ENCODE peak calls at places on chromosomes 3 and 15, in six cellular contexts. One of them, this sample, is unnamed. For H3K4me1, the result is how much of the 10 kb centered on the place peaks cover.

GRCh38 chr3:139313921-139314320 is 29.9 kb upstream of the MRPS22 start:
- DNase-seq in GM23338: no peak
- DNase-seq in IMR-90: no peak
- DNase-seq in lung: no peak
- DNase-seq in endodermal cell: no peak
- DNase-seq in tibial artery: no peak
- DNase-seq in this sample: no peak

GRCh38 chr15:101078669-101079323 is 159.6 kb downstream of the LRRK1 start:
- DNase-seq in endodermal cell: peak
- DNase-seq in lung: no peak
- DNase-seq in GM23338: no peak
- DNase-seq in tibial artery: no peak
- DNase-seq in IMR-90: no peak
- DNase-seq in this sample: no peak

GRCh38 chr3:126552688-126553283 is 5.9 kb downstream of the C3orf22 start:
- DNase-seq in IMR-90: no peak
- DNase-seq in lung: no peak
- DNase-seq in GM23338: no peak
- DNase-seq in endodermal cell: peak
- DNase-seq in tibial artery: peak
- DNase-seq in this sample: no peak

GRCh38 chr15:50907866-50908208 is 646 bp upstream of the AP4E1 start:
- DNase-seq in IMR-90: peak
- DNase-seq in tibial artery: no peak
- DNase-seq in lung: peak
- DNase-seq in endodermal cell: peak
- DNase-seq in GM23338: peak
- DNase-seq in this sample: no peak

GRCh38 chr3:40336101-40336500 is 26.6 kb downstream of the EIF1B start:
- DNase-seq in IMR-90: no peak
- DNase-seq in GM23338: no peak
- DNase-seq in endodermal cell: no peak
- DNase-seq in tibial artery: no peak
- DNase-seq in lung: no peak
- DNase-seq in this sample: no peak

GRCh38 chr3:188164248-188164687 is 10.3 kb downstream of the LPP start:
- DNase-seq in tibial artery: no peak
- DNase-seq in IMR-90: no peak
- DNase-seq in GM23338: no peak
- DNase-seq in lung: no peak
- DNase-seq in endodermal cell: no peak
- DNase-seq in this sample: no peak

GRCh38 chr3:78659386-78659987 is 1108.3 kb downstream of the ROBO1 start:
- DNase-seq in IMR-90: peak
- DNase-seq in endodermal cell: no peak
- DNase-seq in GM23338: peak
- DNase-seq in lung: no peak
- DNase-seq in tibial artery: no peak
- DNase-seq in this sample: peak

GRCh38 chr3:179304605-179305004 is 18.2 kb upstream of the ZNF639 start:
- DNase-seq in lung: no peak
- DNase-seq in tibial artery: no peak
- DNase-seq in GM23338: no peak
- DNase-seq in IMR-90: no peak
- DNase-seq in endodermal cell: no peak
- DNase-seq in this sample: no peak

GRCh38 chr3:111863942-111864341 is 4.9 kb downstream of the PHLDB2 start:
- DNase-seq in endodermal cell: no peak
- DNase-seq in lung: no peak
- DNase-seq in GM23338: no peak
- DNase-seq in IMR-90: peak
- DNase-seq in tibial artery: no peak
- DNase-seq in this sample: no peak

GRCh38 chr3:30677347-30677685 is 70.9 kb downstream of the TGFBR2 start:
- DNase-seq in tibial artery: no peak
- DNase-seq in GM23338: no peak
- DNase-seq in IMR-90: no peak
- DNase-seq in lung: no peak
- DNase-seq in endodermal cell: no peak
- DNase-seq in this sample: no peak

GRCh38 chr3:56957520-56957919 is 102.9 kb upstream of the SPATA12 start:
- DNase-seq in IMR-90: no peak
- DNase-seq in GM23338: no peak
- DNase-seq in tibial artery: no peak
- DNase-seq in endodermal cell: no peak
- DNase-seq in lung: no peak
- DNase-seq in this sample: no peak

GRCh38 chr15:43893956-43894355 is 67.2 kb downstream of the WDR76 start:
- DNase-seq in lung: no peak
- DNase-seq in tibial artery: no peak
- DNase-seq in endodermal cell: no peak
- DNase-seq in IMR-90: no peak
- DNase-seq in GM23338: no peak
- DNase-seq in this sample: no peak

GRCh38 chr15:73996939-73997338 is 2.4 kb downstream of the PML start:
- DNase-seq in GM23338: peak
- DNase-seq in endodermal cell: no peak
- DNase-seq in IMR-90: no peak
- DNase-seq in lung: no peak
- DNase-seq in tibial artery: no peak
- DNase-seq in this sample: no peak

GRCh38 chr15:48828906-48829305 is 18.0 kb upstream of the CEP152 start:
- DNase-seq in tibial artery: no peak
- DNase-seq in lung: no peak
- DNase-seq in GM23338: no peak
- DNase-seq in endodermal cell: no peak
- DNase-seq in IMR-90: no peak
- DNase-seq in this sample: no peak

GRCh38 chr15:89399390-89400120 is 64.9 kb upstream of the POLG start:
- DNase-seq in tibial artery: no peak
- DNase-seq in IMR-90: no peak
- DNase-seq in GM23338: peak
- DNase-seq in endodermal cell: peak
- DNase-seq in lung: no peak
- DNase-seq in this sample: no peak

GRCh38 chr15:93151488-93151887 is 62.5 kb upstream of the RGMA start:
- DNase-seq in IMR-90: no peak
- DNase-seq in tibial artery: no peak
- DNase-seq in GM23338: no peak
- DNase-seq in endodermal cell: no peak
- DNase-seq in lung: no peak
- DNase-seq in this sample: no peak

GRCh38 chr3:138070006-138070405 is 45.4 kb downstream of the DZIP1L start:
- DNase-seq in IMR-90: no peak
- DNase-seq in lung: no peak
- DNase-seq in tibial artery: no peak
- DNase-seq in endodermal cell: no peak
- DNase-seq in GM23338: no peak
- DNase-seq in this sample: no peak

GRCh38 chr3:12947504-12948369 is 106.4 kb upstream of the RPL32 start:
- DNase-seq in lung: peak
- DNase-seq in IMR-90: peak
- DNase-seq in tibial artery: no peak
- DNase-seq in GM23338: peak
- DNase-seq in endodermal cell: peak
- DNase-seq in this sample: no peak

GRCh38 chr15:76245072-76245610 is 66.1 kb downstream of the ETFA start:
- DNase-seq in lung: no peak
- DNase-seq in tibial artery: no peak
- DNase-seq in GM23338: no peak
- DNase-seq in IMR-90: no peak
- DNase-seq in endodermal cell: no peak
- DNase-seq in this sample: no peak

DNA sequence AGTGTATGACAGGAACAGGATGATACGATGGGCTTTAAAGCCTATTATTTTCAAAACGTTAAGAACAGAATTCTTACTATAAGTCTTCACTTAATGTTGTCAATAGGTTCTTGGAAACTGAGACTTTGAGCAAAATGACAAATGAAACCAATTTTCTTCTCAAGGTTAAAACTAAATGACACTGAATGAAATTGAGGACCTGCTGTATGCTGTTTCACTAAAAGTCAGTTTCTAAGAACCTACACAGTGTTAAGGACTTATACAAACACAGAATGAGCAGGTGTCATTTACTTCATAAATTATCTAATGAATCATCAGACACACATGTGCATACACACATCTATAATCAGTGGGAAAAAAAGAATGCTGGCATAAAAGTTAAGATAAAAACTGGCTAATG is 106.9 kb downstream of the RFTN1 start:
- DNase-seq in IMR-90: no peak
- DNase-seq in tibial artery: no peak
- DNase-seq in endodermal cell: no peak
- DNase-seq in lung: no peak
- DNase-seq in GM23338: no peak
- DNase-seq in this sample: no peak
- H3K4me1 ChIP-seq in IMR-90: under half
- H3K4me1 ChIP-seq in tibial artery: under half
- H3K4me1 ChIP-seq in endodermal cell: under half
- H3K4me1 ChIP-seq in lung: under half
- H3K4me1 ChIP-seq in GM23338: under half
- H3K4me1 ChIP-seq in this sample: under half

GRCh38 chr3:142259359-142259758 is 34.0 kb upstream of the GK5 start:
- DNase-seq in GM23338: peak
- DNase-seq in IMR-90: no peak
- DNase-seq in tibial artery: no peak
- DNase-seq in lung: no peak
- DNase-seq in endodermal cell: no peak
- DNase-seq in this sample: peak
- H3K4me1 ChIP-seq in GM23338: under half
- H3K4me1 ChIP-seq in IMR-90: under half
- H3K4me1 ChIP-seq in tibial artery: under half
- H3K4me1 ChIP-seq in lung: under half
- H3K4me1 ChIP-seq in endodermal cell: under half
- H3K4me1 ChIP-seq in this sample: under half

DNA sequence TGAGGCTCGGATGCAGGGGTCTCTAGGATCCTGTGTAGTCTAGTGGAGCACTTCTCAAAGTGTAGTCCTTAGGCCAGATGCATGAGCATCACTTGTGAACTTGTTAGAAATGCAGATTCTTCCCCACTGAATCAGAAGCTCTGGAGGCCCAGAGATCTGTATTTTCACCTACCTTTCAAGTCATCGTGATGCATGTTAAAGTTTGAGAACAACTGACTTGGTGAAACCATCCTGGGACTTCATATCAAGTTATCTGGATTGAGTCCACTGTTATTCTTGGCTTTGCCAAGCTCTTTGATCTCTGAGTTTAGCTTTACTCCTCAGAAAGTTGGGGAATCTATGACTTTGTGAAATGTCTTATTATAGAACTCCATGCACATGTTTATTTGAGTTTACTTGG is 78.5 kb downstream of the ARNT2 start:
- DNase-seq in tibial artery: no peak
- DNase-seq in lung: no peak
- DNase-seq in IMR-90: peak
- DNase-seq in GM23338: no peak
- DNase-seq in endodermal cell: no peak
- DNase-seq in this sample: no peak
- H3K4me1 ChIP-seq in tibial artery: under half
- H3K4me1 ChIP-seq in lung: under half
- H3K4me1 ChIP-seq in IMR-90: half or more
- H3K4me1 ChIP-seq in GM23338: under half
- H3K4me1 ChIP-seq in endodermal cell: under half
- H3K4me1 ChIP-seq in this sample: under half

GRCh38 chr15:41932101-41932500 is 38.2 kb upstream of the SPTBN5 start:
- DNase-seq in tibial artery: peak
- DNase-seq in GM23338: no peak
- DNase-seq in IMR-90: no peak
- DNase-seq in lung: no peak
- DNase-seq in endodermal cell: no peak
- DNase-seq in this sample: no peak

GRCh38 chr15:41930867-41931222 is 37.0 kb upstream of the SPTBN5 start:
- DNase-seq in lung: no peak
- DNase-seq in GM23338: no peak
- DNase-seq in IMR-90: no peak
- DNase-seq in tibial artery: no peak
- DNase-seq in endodermal cell: no peak
- DNase-seq in this sample: no peak

GRCh38 chr15:41932939-41933725 is 39.2 kb downstream of the EHD4 start:
- DNase-seq in GM23338: peak
- DNase-seq in endodermal cell: peak
- DNase-seq in lung: no peak
- DNase-seq in tibial artery: peak
- DNase-seq in IMR-90: no peak
- DNase-seq in this sample: no peak

GRCh38 chr15:41933771-41934170 is 38.6 kb downstream of the EHD4 start:
- DNase-seq in endodermal cell: no peak
- DNase-seq in IMR-90: peak
- DNase-seq in GM23338: no peak
- DNase-seq in lung: no peak
- DNase-seq in tibial artery: peak
- DNase-seq in this sample: no peak

DNA sequence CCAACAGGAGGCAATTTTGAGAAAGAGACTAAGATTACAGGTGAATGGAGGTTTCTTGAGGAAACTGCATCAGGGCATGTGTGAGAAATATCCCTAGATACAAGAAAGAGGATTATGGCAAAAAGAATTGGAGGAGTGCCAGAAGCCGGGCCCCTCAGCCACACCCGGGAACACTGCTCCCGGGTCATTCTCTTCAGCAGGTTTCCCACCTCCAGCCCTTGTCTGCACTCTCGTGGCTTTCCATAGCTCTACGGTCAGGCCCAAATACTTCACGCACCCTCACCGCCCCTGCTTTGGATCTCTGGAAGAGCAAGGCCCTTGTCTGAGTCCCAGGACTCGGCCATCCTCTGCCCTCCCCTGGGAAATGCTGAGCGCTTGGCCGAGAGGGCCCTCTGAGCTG is 38.7 kb upstream of the SPTBN5 start:
- DNase-seq in tibial artery: peak
- DNase-seq in endodermal cell: no peak
- DNase-seq in GM23338: no peak
- DNase-seq in IMR-90: no peak
- DNase-seq in lung: no peak
- DNase-seq in this sample: no peak
- H3K4me1 ChIP-seq in tibial artery: under half
- H3K4me1 ChIP-seq in endodermal cell: under half
- H3K4me1 ChIP-seq in GM23338: under half
- H3K4me1 ChIP-seq in IMR-90: under half
- H3K4me1 ChIP-seq in lung: under half
- H3K4me1 ChIP-seq in this sample: under half

This sample was measured in NT2/D1.